ENCODE peak calls at places on chromosomes 1 and 21, in six cellular contexts. C is A549, R is suprapubic skin, M is uterus, Q is transverse colon, A is testis. X is an unnamed sample.

GRCh38 chr1:218347713-218348627 is 2.8 kb downstream of the TGFB2 start:
- DNase-seq in C (peak; percentile 84), R (no peak), M (no peak), Q (no peak), A (no peak), X (no peak)

GRCh38 chr1:198320748-198321147 is 163.9 kb downstream of the NEK7 start:
- DNase-seq in C (no peak), R (no peak), M (no peak), Q (no peak), A (no peak), X (no peak)

GRCh38 chr1:83999316-83999819 is 436 bp upstream of the TTLL7 start:
- DNase-seq in C (peak; percentile 71), R (peak; percentile 72), M (peak; percentile 68), Q (peak; percentile 78), A (peak; percentile 86), X (peak; percentile 89)

GRCh38 chr1:160366731-160367515 is at the start of gene NHLH1:
- DNase-seq in C (no peak), R (no peak), M (no peak), Q (no peak), A (no peak), X (no peak)

GRCh38 chr1:66244429-66244828 is 289.5 kb upstream of the SGIP1 start:
- DNase-seq in C (no peak), R (no peak), M (no peak), Q (no peak), A (no peak), X (no peak)

GRCh38 chr1:174682419-174683008 is 234.8 kb downstream of the GPR52 start:
- DNase-seq in C (no peak), R (no peak), M (no peak), Q (no peak), A (no peak), X (no peak)

GRCh38 chr1:77513839-77514763 is 168.4 kb downstream of the ZZZ3 start:
- DNase-seq in C (no peak), R (no peak), M (peak; percentile 32), Q (no peak), A (peak; percentile 42), X (no peak)

GRCh38 chr1:178262101-178262500 is 168.2 kb downstream of the RASAL2 start:
- DNase-seq in C (peak; percentile 76), R (no peak), M (no peak), Q (no peak), A (no peak), X (no peak)

GRCh38 chr1:52632732-52633290 is at the start of gene SHISAL2A:
- DNase-seq in C (no peak), R (no peak), M (no peak), Q (peak; percentile 48), A (peak; percentile 32), X (no peak)

GRCh38 chr1:228014235-228014930 is 7.6 kb downstream of the WNT3A start:
- DNase-seq in C (no peak), R (peak; percentile 56), M (peak; percentile 15), Q (no peak), A (peak; percentile 18), X (peak; percentile 85)

GRCh38 chr21:45529785-45530422 is 12.3 kb downstream of the SLC19A1 start:
- DNase-seq in C (no peak), R (peak; percentile 21), M (no peak), Q (no peak), A (no peak), X (no peak)

GRCh38 chr1:39957299-39958020 is 2.5 kb downstream of the MFSD2A start:
- DNase-seq in C (no peak), R (no peak), M (no peak), Q (no peak), A (peak; percentile 82), X (peak; percentile 71)

GRCh38 chr1:203520315-203520714 is 26.4 kb downstream of the OPTC start:
- DNase-seq in C (peak; percentile 21), R (no peak), M (no peak), Q (no peak), A (no peak), X (no peak)

GRCh38 chr1:22208973-22209378 is 66.1 kb upstream of the WNT4 start:
- DNase-seq in C (no peak), R (no peak), M (no peak), Q (no peak), A (no peak), X (no peak)

GRCh38 chr21:40793057-40793456 is 53.9 kb downstream of the DSCAM start:
- DNase-seq in C (no peak), R (no peak), M (no peak), Q (no peak), A (no peak), X (no peak)

GRCh38 chr1:232599178-232600041 is 30.5 kb downstream of the SIPA1L2 start:
- DNase-seq in C (no peak), R (no peak), M (no peak), Q (no peak), A (no peak), X (no peak)

GRCh38 chr1:72845342-72845741 is 563.0 kb upstream of the NEGR1 start:
- DNase-seq in C (peak; percentile 0), R (no peak), M (no peak), Q (no peak), A (peak; percentile 16), X (no peak)

GRCh38 chr1:200053639-200054038 is 26.1 kb downstream of the NR5A2 start:
- DNase-seq in C (no peak), R (no peak), M (no peak), Q (no peak), A (no peak), X (no peak)

GRCh38 chr1:111596499-111596898 is 23.1 kb upstream of the RAP1A start:
- DNase-seq in C (no peak), R (no peak), M (no peak), Q (peak; percentile 41), A (no peak), X (no peak)

GRCh38 chr1:247535402-247535801 is 838 bp downstream of the OR2C3 start:
- DNase-seq in C (no peak), R (no peak), M (no peak), Q (no peak), A (no peak), X (no peak)

GRCh38 chr1:118008011-118008410 is 78.5 kb downstream of the WDR3 start:
- DNase-seq in C (no peak), R (no peak), M (no peak), Q (no peak), A (no peak), X (no peak)

DNA sequence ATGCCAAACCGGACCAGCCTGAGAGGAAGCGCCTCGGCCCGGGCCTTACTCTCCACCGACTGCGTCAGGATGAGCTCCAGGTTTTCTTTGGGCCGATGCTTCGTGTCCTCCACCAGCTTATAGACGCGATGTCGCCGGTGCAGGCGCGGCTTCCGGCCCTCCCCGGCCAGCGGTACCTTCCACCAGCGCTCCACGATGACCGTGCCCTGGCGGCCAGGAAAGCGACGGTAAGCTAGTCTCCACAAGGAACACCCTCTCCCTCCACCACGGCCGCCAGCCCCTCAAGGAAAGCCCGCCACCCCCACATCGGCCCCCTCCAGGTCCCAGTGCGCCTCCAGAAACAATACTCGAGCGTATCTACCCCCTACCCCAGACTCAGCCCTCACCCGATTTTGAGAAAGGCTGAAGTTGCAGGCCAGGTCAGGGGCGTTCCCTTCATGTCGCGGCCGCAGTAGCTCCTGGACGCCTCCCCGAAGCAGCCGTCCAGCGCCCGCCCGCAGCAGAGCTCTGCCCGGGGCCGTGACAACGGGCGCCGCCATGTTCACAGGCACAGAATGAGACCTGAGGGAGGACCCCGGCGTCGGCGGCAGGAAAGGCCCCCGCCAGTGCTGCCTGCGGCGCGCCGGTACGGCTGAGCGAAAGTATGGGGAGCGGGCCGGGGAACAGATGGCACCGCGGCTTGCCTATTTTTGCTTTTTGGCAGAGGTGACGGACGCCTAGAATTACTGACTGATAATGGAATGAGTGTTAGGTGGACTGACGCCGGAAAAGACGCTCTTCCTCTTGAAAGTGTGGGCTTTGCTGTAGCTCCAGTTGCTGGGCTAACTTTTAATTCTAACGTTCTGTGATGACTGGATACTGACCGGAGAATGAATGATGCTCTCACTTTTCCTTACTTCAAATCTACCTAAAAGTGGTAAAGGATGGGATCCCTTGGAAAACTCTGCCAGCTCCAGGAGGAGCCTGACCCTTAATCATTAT is at the start of gene MRPL9:
- DNase-seq in C (peak; percentile 79), R (peak; percentile 83), M (peak; percentile 82), Q (peak; percentile 84), A (peak; percentile 92), X (peak; percentile 67)
- TF ChIP-seq POLR2A in C (peak; percentile 65), R (peak; percentile 65), M (no peak), Q (peak; percentile 68), A (no peak), X (no peak)

GRCh38 chr1:157117527-157118057 is 18.0 kb upstream of the ETV3L start:
- DNase-seq in C (no peak), R (no peak), M (no peak), Q (no peak), A (no peak), X (no peak)
- H3K4me3 ChIP-seq in C (no peak overlapping the region), R (no peak overlapping the region), M (no peak overlapping the region), Q (no peak overlapping the region), A (no peak overlapping the region), X (no peak overlapping the region)

GRCh38 chr1:153640873-153641272 is 7.0 kb downstream of the CHTOP start:
- DNase-seq in C (no peak), R (no peak), M (no peak), Q (no peak), A (no peak), X (no peak)
- TF ChIP-seq POLR2A in C (no peak), R (no peak), M (no peak), Q (no peak), A (no peak), X (no peak)

GRCh38 chr1:205568469-205569361 is 63.1 kb downstream of the ELK4 start:
- DNase-seq in C (no peak), R (peak; percentile 52), M (no peak), Q (peak; percentile 21), A (no peak), X (peak; percentile 72)
- H3K4me3 ChIP-seq in C (peak overlapping the region; percentile 46), R (peak overlapping the region; percentile 51), M (peak overlapping the region; percentile 24), Q (peak overlapping the region; percentile 51), A (peak overlapping the region; percentile 44), X (peak overlapping the region; percentile 22)

GRCh38 chr1:211828584-211829342 is 1.8 kb downstream of the LPGAT1 start:
- DNase-seq in C (no peak), R (no peak), M (no peak), Q (no peak), A (no peak), X (no peak)

GRCh38 chr1:211831558-211832323 is 1.2 kb upstream of the LPGAT1 start:
- DNase-seq in C (no peak), R (no peak), M (no peak), Q (no peak), A (no peak), X (no peak)

GRCh38 chr1:211829343-211830054 is 1.1 kb downstream of the LPGAT1 start:
- DNase-seq in C (peak; percentile 63), R (no peak), M (peak; percentile 18), Q (peak; percentile 27), A (peak; percentile 68), X (no peak)

GRCh38 chr1:211830055-211830329 is 571 bp downstream of the LPGAT1 start:
- DNase-seq in C (no peak), R (no peak), M (no peak), Q (no peak), A (peak; percentile 20), X (no peak)

GRCh38 chr1:211830330-211831142 is at the start of gene LPGAT1:
- DNase-seq in C (peak; percentile 77), R (peak; percentile 79), M (peak; percentile 73), Q (peak; percentile 82), A (peak; percentile 79), X (peak; percentile 95)
- TF ChIP-seq POLR2A in C (no peak), R (no peak), M (no peak), Q (no peak), A (no peak), X (no peak)